ENCODE peak calls at places on chromosomes 11 and 22, in nine cellular contexts. One of them, this sample, is unnamed.

GRCh38 chr11:134067486-134067885 is 1.4 kb upstream of the JAM3 start:
- DNase-seq in dorsolateral prefrontal cortex: no peak
- DNase-seq in transverse colon: no peak
- DNase-seq in mammary epithelial cell: no peak
- DNase-seq in MM.1S: no peak
- DNase-seq in thoracic aorta: no peak
- DNase-seq in stomach: no peak
- DNase-seq in HepG2: no peak
- DNase-seq in neuronal stem cell: no peak
- DNase-seq in this sample: no peak

GRCh38 chr22:29275167-29275566 is 7.1 kb downstream of the EWSR1 start:
- DNase-seq in stomach: no peak
- DNase-seq in mammary epithelial cell: no peak
- DNase-seq in HepG2: no peak
- DNase-seq in dorsolateral prefrontal cortex: no peak
- DNase-seq in MM.1S: no peak
- DNase-seq in thoracic aorta: no peak
- DNase-seq in transverse colon: no peak
- DNase-seq in neuronal stem cell: no peak
- DNase-seq in this sample: no peak

GRCh38 chr22:47198801-47199251 is 436.4 kb downstream of the TBC1D22A start:
- DNase-seq in mammary epithelial cell: no peak
- DNase-seq in thoracic aorta: no peak
- DNase-seq in transverse colon: no peak
- DNase-seq in dorsolateral prefrontal cortex: no peak
- DNase-seq in HepG2: no peak
- DNase-seq in neuronal stem cell: no peak
- DNase-seq in stomach: peak; percentile 21
- DNase-seq in MM.1S: no peak
- DNase-seq in this sample: no peak

GRCh38 chr11:19352072-19352735 is 111.5 kb upstream of the E2F8 start:
- DNase-seq in thoracic aorta: no peak
- DNase-seq in neuronal stem cell: no peak
- DNase-seq in stomach: no peak
- DNase-seq in transverse colon: no peak
- DNase-seq in dorsolateral prefrontal cortex: no peak
- DNase-seq in MM.1S: no peak
- DNase-seq in HepG2: no peak
- DNase-seq in mammary epithelial cell: no peak
- DNase-seq in this sample: no peak

GRCh38 chr11:109644158-109644557 is 222.2 kb downstream of the C11orf87 start:
- DNase-seq in mammary epithelial cell: no peak
- DNase-seq in MM.1S: no peak
- DNase-seq in stomach: no peak
- DNase-seq in dorsolateral prefrontal cortex: no peak
- DNase-seq in thoracic aorta: no peak
- DNase-seq in HepG2: no peak
- DNase-seq in transverse colon: no peak
- DNase-seq in neuronal stem cell: no peak
- DNase-seq in this sample: no peak

GRCh38 chr11:131744847-131745246 is 374.4 kb downstream of the NTM start:
- DNase-seq in stomach: no peak
- DNase-seq in HepG2: no peak
- DNase-seq in MM.1S: no peak
- DNase-seq in transverse colon: no peak
- DNase-seq in mammary epithelial cell: peak; percentile 17
- DNase-seq in thoracic aorta: no peak
- DNase-seq in neuronal stem cell: no peak
- DNase-seq in dorsolateral prefrontal cortex: no peak
- DNase-seq in this sample: no peak

GRCh38 chr11:71519546-71519945 is 7.5 kb upstream of the KRTAP5-7 start:
- DNase-seq in dorsolateral prefrontal cortex: no peak
- DNase-seq in mammary epithelial cell: no peak
- DNase-seq in thoracic aorta: no peak
- DNase-seq in neuronal stem cell: no peak
- DNase-seq in HepG2: no peak
- DNase-seq in transverse colon: no peak
- DNase-seq in stomach: peak; percentile 20
- DNase-seq in MM.1S: no peak
- DNase-seq in this sample: peak; percentile 36

GRCh38 chr11:103294516-103294915 is 185.3 kb downstream of the DYNC2H1 start:
- DNase-seq in neuronal stem cell: no peak
- DNase-seq in dorsolateral prefrontal cortex: no peak
- DNase-seq in mammary epithelial cell: peak; percentile 85
- DNase-seq in thoracic aorta: no peak
- DNase-seq in MM.1S: no peak
- DNase-seq in transverse colon: no peak
- DNase-seq in HepG2: no peak
- DNase-seq in stomach: no peak
- DNase-seq in this sample: no peak

GRCh38 chr11:129694966-129695365 is 120.7 kb upstream of the TMEM45B start:
- DNase-seq in MM.1S: no peak
- DNase-seq in transverse colon: no peak
- DNase-seq in dorsolateral prefrontal cortex: no peak
- DNase-seq in neuronal stem cell: no peak
- DNase-seq in mammary epithelial cell: peak; percentile 13
- DNase-seq in thoracic aorta: no peak
- DNase-seq in stomach: no peak
- DNase-seq in HepG2: no peak
- DNase-seq in this sample: no peak

GRCh38 chr11:74739546-74740270 is 8.5 kb upstream of the CHRDL2 start:
- DNase-seq in thoracic aorta: no peak
- DNase-seq in mammary epithelial cell: peak; percentile 60
- DNase-seq in MM.1S: peak; percentile 31
- DNase-seq in transverse colon: peak; percentile 45
- DNase-seq in dorsolateral prefrontal cortex: no peak
- DNase-seq in neuronal stem cell: no peak
- DNase-seq in stomach: peak; percentile 57
- DNase-seq in HepG2: peak; percentile 69
- DNase-seq in this sample: peak; percentile 51

GRCh38 chr11:3995949-3996554 is 98.5 kb upstream of the RRM1 start:
- DNase-seq in MM.1S: no peak
- DNase-seq in stomach: no peak
- DNase-seq in mammary epithelial cell: no peak
- DNase-seq in thoracic aorta: no peak
- DNase-seq in HepG2: no peak
- DNase-seq in transverse colon: no peak
- DNase-seq in neuronal stem cell: no peak
- DNase-seq in dorsolateral prefrontal cortex: no peak
- DNase-seq in this sample: no peak

GRCh38 chr11:69962152-69962551 is 116.0 kb upstream of the ANO1 start:
- DNase-seq in transverse colon: peak; percentile 29
- DNase-seq in dorsolateral prefrontal cortex: no peak
- DNase-seq in MM.1S: no peak
- DNase-seq in stomach: peak; percentile 57
- DNase-seq in neuronal stem cell: no peak
- DNase-seq in mammary epithelial cell: peak; percentile 59
- DNase-seq in thoracic aorta: no peak
- DNase-seq in HepG2: no peak
- DNase-seq in this sample: no peak

GRCh38 chr11:62443390-62444201 is 24.8 kb downstream of the SCGB1A1 start:
- DNase-seq in thoracic aorta: no peak
- DNase-seq in MM.1S: no peak
- DNase-seq in neuronal stem cell: no peak
- DNase-seq in dorsolateral prefrontal cortex: no peak
- DNase-seq in HepG2: no peak
- DNase-seq in mammary epithelial cell: no peak
- DNase-seq in transverse colon: no peak
- DNase-seq in stomach: no peak
- DNase-seq in this sample: no peak

GRCh38 chr11:62446091-62446490 is 27.3 kb downstream of the SCGB1A1 start:
- DNase-seq in stomach: no peak
- DNase-seq in transverse colon: peak; percentile 52
- DNase-seq in HepG2: no peak
- DNase-seq in mammary epithelial cell: no peak
- DNase-seq in MM.1S: no peak
- DNase-seq in thoracic aorta: no peak
- DNase-seq in neuronal stem cell: no peak
- DNase-seq in dorsolateral prefrontal cortex: no peak
- DNase-seq in this sample: no peak

GRCh38 chr11:62445314-62445740 is 26.5 kb downstream of the SCGB1A1 start:
- DNase-seq in thoracic aorta: no peak
- DNase-seq in neuronal stem cell: no peak
- DNase-seq in transverse colon: peak; percentile 56
- DNase-seq in stomach: peak; percentile 53
- DNase-seq in mammary epithelial cell: no peak
- DNase-seq in HepG2: no peak
- DNase-seq in dorsolateral prefrontal cortex: no peak
- DNase-seq in MM.1S: no peak
- DNase-seq in this sample: no peak

GRCh38 chr11:62444271-62444833 is 25.5 kb downstream of the SCGB1A1 start:
- DNase-seq in mammary epithelial cell: no peak
- DNase-seq in dorsolateral prefrontal cortex: peak; percentile 54
- DNase-seq in stomach: peak; percentile 30
- DNase-seq in transverse colon: peak; percentile 65
- DNase-seq in HepG2: no peak
- DNase-seq in thoracic aorta: peak; percentile 42
- DNase-seq in neuronal stem cell: no peak
- DNase-seq in MM.1S: no peak
- DNase-seq in this sample: no peak

DNA sequence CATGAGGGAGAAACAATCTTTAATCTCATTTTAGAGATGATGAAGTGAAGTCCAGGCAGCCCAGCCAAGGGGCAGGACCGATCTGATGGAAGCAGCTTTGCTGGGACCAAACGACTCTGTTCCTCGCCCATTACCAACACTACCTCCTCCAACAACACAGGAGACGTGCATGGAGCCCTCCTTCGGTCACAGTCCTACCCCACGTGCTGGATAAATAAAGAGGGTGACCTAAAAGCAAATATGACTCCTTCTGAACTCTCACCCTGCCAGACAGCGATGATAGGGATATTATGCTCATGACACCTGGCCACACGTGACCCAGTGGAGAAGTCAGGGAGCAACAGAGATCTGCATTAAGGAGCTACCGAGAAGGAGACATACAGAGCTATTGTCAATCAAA is 26.0 kb downstream of the SCGB1A1 start:
- DNase-seq in dorsolateral prefrontal cortex: no peak
- DNase-seq in thoracic aorta: no peak
- DNase-seq in HepG2: no peak
- DNase-seq in transverse colon: no peak
- DNase-seq in neuronal stem cell: no peak
- DNase-seq in stomach: no peak
- DNase-seq in mammary epithelial cell: no peak
- DNase-seq in MM.1S: no peak
- DNase-seq in this sample: no peak
- H3K4me3 ChIP-seq in dorsolateral prefrontal cortex: peak overlapping the region; percentile 52
- H3K4me3 ChIP-seq in thoracic aorta: peak overlapping the region; percentile 76
- H3K4me3 ChIP-seq in HepG2: no peak overlapping the region
- H3K4me3 ChIP-seq in transverse colon: no peak overlapping the region
- H3K4me3 ChIP-seq in neuronal stem cell: no peak overlapping the region
- H3K4me3 ChIP-seq in stomach: peak overlapping the region; percentile 23
- H3K4me3 ChIP-seq in mammary epithelial cell: no peak overlapping the region
- H3K4me3 ChIP-seq in MM.1S: peak overlapping the region; percentile 17
- H3K4me3 ChIP-seq in this sample: peak overlapping the region; percentile 37

GRCh38 chr11:68146010-68146540 is 24.9 kb upstream of the CHKA start:
- DNase-seq in thoracic aorta: no peak
- DNase-seq in dorsolateral prefrontal cortex: no peak
- DNase-seq in mammary epithelial cell: no peak
- DNase-seq in transverse colon: peak; percentile 96
- DNase-seq in stomach: peak; percentile 99
- DNase-seq in HepG2: peak; percentile 65
- DNase-seq in neuronal stem cell: no peak
- DNase-seq in MM.1S: no peak
- DNase-seq in this sample: no peak
- H3K27ac ChIP-seq in thoracic aorta: no peak overlapping the region
- H3K27ac ChIP-seq in dorsolateral prefrontal cortex: no peak overlapping the region
- H3K27ac ChIP-seq in mammary epithelial cell: no peak overlapping the region
- H3K27ac ChIP-seq in transverse colon: peak overlapping the region; percentile 89
- H3K27ac ChIP-seq in stomach: peak overlapping the region; percentile 92
- H3K27ac ChIP-seq in HepG2: peak overlapping the region; percentile 98
- H3K27ac ChIP-seq in neuronal stem cell: no peak overlapping the region
- H3K27ac ChIP-seq in MM.1S: no peak overlapping the region
- H3K27ac ChIP-seq in this sample: no peak overlapping the region

DNA sequence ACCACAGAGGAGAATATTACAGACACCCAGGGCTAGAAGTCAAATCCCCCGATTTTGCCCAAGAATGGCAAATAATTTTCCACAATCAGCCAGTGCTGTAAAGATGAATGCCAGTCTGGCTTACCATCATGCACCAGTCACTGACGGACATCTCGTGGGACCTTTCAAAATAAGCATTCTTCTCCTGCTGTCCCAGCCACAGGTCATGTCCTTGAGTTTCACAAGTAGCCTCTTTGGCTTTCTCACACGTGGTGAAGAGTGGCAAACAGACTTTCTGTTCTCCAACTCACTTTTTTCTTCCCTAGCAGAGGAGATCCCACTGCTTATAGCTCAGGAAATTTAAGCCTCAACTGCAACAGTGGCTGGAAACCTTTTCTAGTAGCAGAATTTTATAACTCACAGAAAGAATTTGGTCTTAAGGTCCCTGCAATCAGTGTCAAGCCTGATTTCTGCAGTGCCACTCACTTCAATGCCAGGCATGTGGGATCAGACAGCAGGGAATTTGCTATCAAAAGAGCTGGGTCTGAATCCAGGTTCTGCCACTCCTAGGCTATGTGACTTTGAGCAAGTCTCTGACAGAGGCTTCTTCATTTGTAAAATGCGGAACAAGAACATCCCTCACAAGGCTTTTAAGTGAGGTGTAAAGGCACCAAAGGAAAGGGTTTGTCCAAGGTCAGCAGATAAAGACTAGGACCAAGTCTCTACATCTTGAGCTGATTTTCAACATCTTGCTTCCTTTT is 3.6 kb downstream of the PIK3IP1 start:
- DNase-seq in dorsolateral prefrontal cortex: no peak
- DNase-seq in stomach: no peak
- DNase-seq in thoracic aorta: no peak
- DNase-seq in HepG2: no peak
- DNase-seq in MM.1S: no peak
- DNase-seq in transverse colon: no peak
- DNase-seq in mammary epithelial cell: no peak
- DNase-seq in neuronal stem cell: no peak
- DNase-seq in this sample: no peak
- H3K4me3 ChIP-seq in dorsolateral prefrontal cortex: no peak overlapping the region
- H3K4me3 ChIP-seq in stomach: no peak overlapping the region
- H3K4me3 ChIP-seq in thoracic aorta: no peak overlapping the region
- H3K4me3 ChIP-seq in HepG2: no peak overlapping the region
- H3K4me3 ChIP-seq in MM.1S: no peak overlapping the region
- H3K4me3 ChIP-seq in transverse colon: no peak overlapping the region
- H3K4me3 ChIP-seq in mammary epithelial cell: no peak overlapping the region
- H3K4me3 ChIP-seq in neuronal stem cell: no peak overlapping the region
- H3K4me3 ChIP-seq in this sample: peak overlapping the region; percentile 97

DNA sequence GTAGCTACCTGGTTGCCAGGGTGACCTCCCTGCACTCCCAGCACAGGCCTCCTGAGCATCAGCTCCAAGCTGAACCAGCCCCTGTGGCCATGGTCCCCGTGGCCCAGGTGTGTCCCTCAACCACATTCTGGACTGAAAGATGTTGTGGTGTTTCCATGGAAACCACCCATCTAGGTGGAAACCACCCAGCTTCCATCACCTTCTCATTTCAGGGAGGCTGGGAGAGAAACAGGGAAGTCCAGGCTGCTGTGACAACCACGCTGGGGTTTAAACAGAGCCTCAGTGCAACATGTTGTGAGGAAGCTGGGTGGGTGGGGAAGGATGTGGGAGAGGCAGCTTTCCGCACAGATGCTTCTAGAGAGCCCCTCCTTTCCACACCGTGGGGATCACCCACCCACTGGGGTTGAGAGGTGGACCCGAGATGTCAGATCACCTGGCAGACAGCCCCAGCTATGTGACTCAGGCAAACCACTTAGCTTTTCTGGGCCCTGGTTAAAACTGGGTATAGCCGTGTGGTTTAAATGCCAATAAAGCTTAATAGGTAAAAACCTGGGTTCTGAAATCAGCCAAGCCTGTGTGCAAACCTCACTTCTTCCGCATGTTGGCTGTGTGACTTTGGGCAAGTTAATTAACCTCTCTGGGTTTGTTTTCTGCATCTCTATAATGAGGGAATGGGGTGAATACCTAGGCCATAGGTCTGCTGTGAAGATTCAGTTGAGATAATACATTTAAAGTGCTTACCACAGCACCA is 46.4 kb downstream of the CD82 start:
- DNase-seq in MM.1S: no peak
- DNase-seq in mammary epithelial cell: peak; percentile 21
- DNase-seq in transverse colon: peak; percentile 26
- DNase-seq in dorsolateral prefrontal cortex: no peak
- DNase-seq in thoracic aorta: no peak
- DNase-seq in neuronal stem cell: no peak
- DNase-seq in HepG2: no peak
- DNase-seq in stomach: no peak
- DNase-seq in this sample: peak; percentile 71
- H3K27ac ChIP-seq in MM.1S: no peak overlapping the region
- H3K27ac ChIP-seq in mammary epithelial cell: no peak overlapping the region
- H3K27ac ChIP-seq in transverse colon: no peak overlapping the region
- H3K27ac ChIP-seq in dorsolateral prefrontal cortex: peak overlapping the region; percentile 40
- H3K27ac ChIP-seq in thoracic aorta: no peak overlapping the region
- H3K27ac ChIP-seq in neuronal stem cell: no peak overlapping the region
- H3K27ac ChIP-seq in HepG2: no peak overlapping the region
- H3K27ac ChIP-seq in stomach: no peak overlapping the region
- H3K27ac ChIP-seq in this sample: no peak overlapping the region